ENCODE peak calls at places on chromosome 9, in seven cellular contexts. J is cardiac muscle cell, K is endothelial cell of umbilical vein, L is PC-3, G is DND-41, F is IMR-90, S is K562. W is an unnamed sample.

GRCh38 chr9:36855443-36856315 is 178.4 kb downstream of the PAX5 start:
- DNase-seq in F (no peak), S (peak; percentile 57), J (peak; percentile 50), G (peak; percentile 18), L (peak; percentile 57), K (peak; percentile 3), W (peak; percentile 25)

GRCh38 chr9:106074006-106074405 is 379.7 kb downstream of the TMEM38B start:
- DNase-seq in L (peak; percentile 20), K (no peak), G (no peak), F (no peak), S (no peak), J (no peak), W (no peak)

GRCh38 chr9:115891929-115892328 is 261.7 kb upstream of the PAPPA start:
- DNase-seq in G (no peak), F (peak; percentile 86), S (no peak), K (no peak), L (peak; percentile 59), J (no peak), W (no peak)

GRCh38 chr9:97307091-97307490 is 368 bp upstream of the CCDC180 start:
- DNase-seq in L (no peak), K (peak; percentile 66), J (peak; percentile 63), S (peak; percentile 75), F (peak; percentile 57), G (no peak), W (no peak)

GRCh38 chr9:104260004-104260403 is 165.9 kb downstream of the SMC2 start:
- DNase-seq in G (no peak), F (no peak), K (no peak), L (no peak), S (no peak), J (no peak), W (no peak)

GRCh38 chr9:107472581-107473335 is 16.8 kb downstream of the KLF4 start:
- DNase-seq in J (no peak), G (no peak), F (no peak), K (no peak), S (no peak), L (no peak), W (no peak)

GRCh38 chr9:99224445-99224844 is 2.4 kb downstream of the SEC61B start:
- DNase-seq in F (no peak), S (no peak), L (no peak), G (no peak), K (no peak), J (no peak), W (no peak)

GRCh38 chr9:86983260-86984255 is 36.3 kb upstream of the GAS1 start:
- DNase-seq in L (no peak), K (no peak), G (no peak), J (no peak), F (peak; percentile 99), S (no peak), W (no peak)

GRCh38 chr9:110579763-110580255 is 268 bp upstream of the SVEP1 start:
- DNase-seq in J (peak; percentile 58), K (no peak), L (no peak), F (peak; percentile 71), G (no peak), S (no peak), W (no peak)

GRCh38 chr9:91202757-91203283 is 158.9 kb downstream of the AUH start:
- DNase-seq in G (no peak), L (no peak), S (peak; percentile 57), F (no peak), K (no peak), J (no peak), W (no peak)

GRCh38 chr9:77793909-77794308 is 145.8 kb upstream of the GNA14 start:
- DNase-seq in S (no peak), J (no peak), L (peak; percentile 62), F (peak; percentile 7), G (no peak), K (peak; percentile 74), W (no peak)

GRCh38 chr9:123347289-123348060 is 8.5 kb upstream of the CRB2 start:
- DNase-seq in L (no peak), S (no peak), K (no peak), G (no peak), F (no peak), J (no peak), W (no peak)

GRCh38 chr9:131191857-131192256 is 66.5 kb downstream of the NUP214 start:
- DNase-seq in J (no peak), K (no peak), F (no peak), G (no peak), L (no peak), S (no peak), W (no peak)

GRCh38 chr9:131193051-131193450 is 67.7 kb downstream of the NUP214 start:
- DNase-seq in S (no peak), L (no peak), K (no peak), J (no peak), F (no peak), G (no peak), W (no peak)

GRCh38 chr9:131188986-131189385 is 63.6 kb downstream of the NUP214 start:
- DNase-seq in G (no peak), L (no peak), J (no peak), S (no peak), F (no peak), K (no peak), W (no peak)

GRCh38 chr9:131187957-131188356 is 62.6 kb downstream of the NUP214 start:
- DNase-seq in F (no peak), L (no peak), G (no peak), S (no peak), K (no peak), J (no peak), W (no peak)

GRCh38 chr9:131190191-131190590 is 64.8 kb downstream of the NUP214 start:
- DNase-seq in S (no peak), G (no peak), J (no peak), L (no peak), K (no peak), F (no peak), W (no peak)
- H3K36me3 ChIP-seq in S (peaks cover 97% of the 10 kb centered on the region), G (peaks cover 73% of the 10 kb centered on the region), J (peaks cover 29% of the 10 kb centered on the region), L (peaks cover 29% of the 10 kb centered on the region), K (peaks cover 21% of the 10 kb centered on the region), F (peaks cover 31% of the 10 kb centered on the region), W (peaks cover 74% of the 10 kb centered on the region)

DNA sequence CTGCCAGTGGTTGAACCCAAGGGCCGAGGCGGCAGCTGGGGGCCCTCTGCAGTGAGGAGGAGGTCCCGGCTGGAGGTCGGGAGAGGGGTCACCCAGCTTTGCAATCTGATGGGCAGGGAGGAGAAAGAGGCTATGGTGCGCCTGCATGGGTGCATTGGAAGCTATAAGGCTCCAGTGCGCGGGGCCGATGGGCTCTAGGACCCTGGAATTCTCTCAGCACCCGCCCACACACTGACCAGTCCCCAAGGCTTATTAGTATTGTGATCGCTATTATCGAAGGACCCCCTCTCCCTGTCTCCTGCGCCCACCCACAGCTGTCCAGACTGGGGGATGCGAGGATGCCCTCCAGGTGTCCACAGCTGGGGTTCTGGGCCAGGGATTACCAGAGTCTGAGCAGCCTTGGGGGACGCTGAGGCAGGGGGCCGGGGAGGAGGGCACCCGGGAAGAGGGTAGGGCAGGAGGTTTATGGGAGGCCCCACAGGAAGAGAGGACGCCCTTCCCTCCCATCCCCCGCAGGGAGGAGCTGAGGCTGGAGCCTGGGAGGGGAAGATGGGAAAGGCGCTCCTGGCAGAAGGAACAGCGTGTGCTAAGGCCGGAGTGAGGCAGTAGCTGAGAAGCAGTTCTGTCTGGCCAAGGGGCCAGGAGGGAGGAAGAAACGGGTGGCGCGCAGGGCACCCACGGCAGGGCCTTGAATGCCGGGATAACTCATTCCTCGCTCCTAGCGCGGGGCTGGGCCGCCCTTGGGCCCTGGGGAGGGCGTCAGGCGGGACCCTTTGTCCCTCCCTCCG is 24.2 kb downstream of the C9orf50 start:
- DNase-seq in S (peak; percentile 58), G (no peak), J (peak; percentile 73), K (no peak), F (peak; percentile 73), L (peak; percentile 25), W (no peak)
- H3K27ac ChIP-seq in S (peak overlapping the region; percentile 78), G (no peak overlapping the region), J (no peak overlapping the region), K (no peak overlapping the region), F (peak overlapping the region; percentile 67), L (no peak overlapping the region), W (no peak overlapping the region)

DNA sequence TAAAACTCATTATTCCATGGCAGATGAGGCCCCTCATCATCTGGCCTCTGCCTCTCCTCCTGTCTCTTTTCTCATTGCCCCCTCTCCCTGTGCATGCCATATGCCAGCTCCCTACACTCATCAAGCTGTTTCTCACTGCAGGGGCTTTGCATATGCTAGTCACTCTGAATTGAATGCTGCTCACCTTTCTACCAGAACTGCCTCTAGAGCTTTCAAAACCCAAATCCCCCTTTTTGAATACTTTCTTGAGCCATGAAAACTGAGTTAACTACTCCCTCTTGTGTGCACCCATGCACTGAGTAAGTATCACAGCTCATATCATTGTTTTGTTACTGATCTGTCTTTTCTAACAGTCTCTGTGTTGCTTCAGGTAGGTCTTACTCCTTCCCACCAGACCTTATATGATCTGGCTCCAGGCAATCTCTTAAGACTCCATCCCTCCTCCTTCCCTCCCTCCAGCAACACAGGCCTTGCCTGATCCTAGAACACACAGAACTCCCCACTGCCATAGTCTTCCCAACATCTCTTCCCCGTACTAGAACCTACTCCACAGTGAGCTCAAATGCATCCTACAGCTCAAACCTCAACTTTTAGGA is 60.5 kb downstream of the ASTN2 start:
- DNase-seq in S (no peak), J (no peak), G (no peak), F (no peak), L (no peak), K (no peak), W (peak; percentile 36)
- H3K36me3 ChIP-seq in S (no peaks in the 10 kb centered on the region), J (no peaks in the 10 kb centered on the region), G (no peaks in the 10 kb centered on the region), F (no peaks in the 10 kb centered on the region), L (no peaks in the 10 kb centered on the region), K (no peaks in the 10 kb centered on the region), W (peaks cover under 1% of the 10 kb centered on the region)

GRCh38 chr9:93206576-93207155 is 22.7 kb downstream of the WNK2 start:
- DNase-seq in J (no peak), F (no peak), G (no peak), S (no peak), L (no peak), K (no peak), W (no peak)

GRCh38 chr9:93209576-93210323 is 25.8 kb downstream of the WNK2 start:
- DNase-seq in L (no peak), F (no peak), J (no peak), K (no peak), G (no peak), S (no peak), W (no peak)

GRCh38 chr9:93207326-93207814 is 23.4 kb downstream of the WNK2 start:
- DNase-seq in J (peak; percentile 90), L (no peak), F (peak; percentile 11), K (no peak), S (no peak), G (no peak), W (peak; percentile 57)

GRCh38 chr9:93209097-93209496 is 25.2 kb downstream of the WNK2 start:
- DNase-seq in J (no peak), S (no peak), K (no peak), L (no peak), G (no peak), F (no peak), W (no peak)

DNA sequence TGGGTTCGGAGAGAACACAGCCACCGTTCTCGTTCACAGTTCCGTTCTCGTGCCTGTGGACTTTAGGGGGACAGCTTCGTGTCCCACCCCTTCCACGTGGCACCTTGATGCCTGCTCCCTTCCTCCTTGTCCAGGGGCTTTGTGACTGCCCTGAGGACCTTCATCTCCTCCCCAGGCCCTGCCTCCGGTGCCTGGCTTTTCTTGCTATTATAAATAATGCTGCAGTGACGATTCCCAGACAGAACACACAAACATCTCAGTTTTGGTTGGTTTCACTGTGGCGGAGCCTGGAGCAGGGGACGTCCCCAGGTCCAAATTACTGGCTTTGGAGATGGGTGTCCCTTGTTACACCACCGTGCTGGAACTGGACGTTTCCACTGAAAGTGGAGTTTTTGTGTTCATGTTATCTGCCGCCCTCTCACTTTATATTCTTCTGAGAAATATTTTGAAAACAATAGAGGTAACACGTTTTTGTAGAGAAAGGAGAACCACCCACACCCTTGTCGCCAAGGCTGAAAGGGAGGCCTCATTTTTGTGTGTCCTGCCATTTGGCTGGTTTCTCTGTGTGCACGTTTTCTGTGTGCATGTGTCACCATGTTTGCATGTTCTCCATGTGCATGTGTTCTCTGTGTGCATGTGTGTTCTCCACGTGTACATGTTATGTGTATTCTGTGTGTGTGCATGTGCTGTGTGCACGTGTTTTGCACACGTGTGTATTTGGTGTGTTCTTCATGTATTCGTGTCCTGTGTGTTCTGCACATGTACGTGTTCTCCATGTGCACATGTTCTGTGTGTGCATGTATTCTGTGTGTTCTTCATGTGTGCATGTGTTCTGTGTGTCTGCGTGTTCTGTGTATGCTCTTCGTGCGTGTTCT is 24.2 kb downstream of the WNK2 start:
- DNase-seq in G (no peak), F (no peak), S (no peak), L (no peak), J (no peak), K (no peak), W (no peak)
- H3K27ac ChIP-seq in G (no peak overlapping the region), F (no peak overlapping the region), S (no peak overlapping the region), L (no peak overlapping the region), J (peak overlapping the region; percentile 97), K (no peak overlapping the region), W (peak overlapping the region; percentile 62)

W was measured in WERI-Rb-1.